ENCODE peak calls at places on chromosomes 7 and 10, in ten cellular contexts. One of them, this sample, is unnamed.

GRCh38 chr10:114543456-114543855 is 114.6 kb downstream of the ABLIM1 start:
- DNase-seq in cardiac muscle cell: no peak
- DNase-seq in GM12878: no peak
- DNase-seq in right atrium auricular region: no peak
- DNase-seq in spleen: no peak
- DNase-seq in AG04450: no peak
- DNase-seq in Panc1: no peak
- DNase-seq in SK-N-MC: no peak
- DNase-seq in foreskin keratinocyte: no peak
- DNase-seq in coronary artery: no peak
- DNase-seq in this sample: no peak

GRCh38 chr10:14659626-14660196 is 115.0 kb downstream of the FAM107B start:
- DNase-seq in GM12878: peak
- DNase-seq in foreskin keratinocyte: no peak
- DNase-seq in spleen: peak
- DNase-seq in coronary artery: no peak
- DNase-seq in right atrium auricular region: no peak
- DNase-seq in Panc1: no peak
- DNase-seq in cardiac muscle cell: no peak
- DNase-seq in AG04450: no peak
- DNase-seq in SK-N-MC: no peak
- DNase-seq in this sample: no peak

GRCh38 chr7:138125119-138125518 is 48.9 kb downstream of the AKR1D1 start:
- DNase-seq in cardiac muscle cell: peak
- DNase-seq in spleen: no peak
- DNase-seq in foreskin keratinocyte: peak
- DNase-seq in AG04450: no peak
- DNase-seq in coronary artery: no peak
- DNase-seq in GM12878: no peak
- DNase-seq in Panc1: no peak
- DNase-seq in right atrium auricular region: no peak
- DNase-seq in SK-N-MC: no peak
- DNase-seq in this sample: no peak

GRCh38 chr10:70952921-70953320 is 64.6 kb upstream of the PCBD1 start:
- DNase-seq in GM12878: no peak
- DNase-seq in foreskin keratinocyte: no peak
- DNase-seq in AG04450: no peak
- DNase-seq in SK-N-MC: no peak
- DNase-seq in Panc1: no peak
- DNase-seq in spleen: peak
- DNase-seq in coronary artery: no peak
- DNase-seq in cardiac muscle cell: no peak
- DNase-seq in right atrium auricular region: no peak
- DNase-seq in this sample: no peak

GRCh38 chr7:95440394-95441038 is 5.7 kb upstream of the PON2 start:
- DNase-seq in right atrium auricular region: no peak
- DNase-seq in SK-N-MC: no peak
- DNase-seq in foreskin keratinocyte: no peak
- DNase-seq in Panc1: no peak
- DNase-seq in cardiac muscle cell: no peak
- DNase-seq in AG04450: no peak
- DNase-seq in spleen: no peak
- DNase-seq in coronary artery: no peak
- DNase-seq in GM12878: no peak
- DNase-seq in this sample: no peak

GRCh38 chr10:36489928-36490279 is 635.5 kb upstream of the ANKRD30A start:
- DNase-seq in spleen: no peak
- DNase-seq in coronary artery: no peak
- DNase-seq in AG04450: peak
- DNase-seq in right atrium auricular region: no peak
- DNase-seq in SK-N-MC: no peak
- DNase-seq in foreskin keratinocyte: peak
- DNase-seq in cardiac muscle cell: no peak
- DNase-seq in Panc1: no peak
- DNase-seq in GM12878: no peak
- DNase-seq in this sample: no peak

GRCh38 chr7:26681819-26682418 is 182.5 kb downstream of the SKAP2 start:
- DNase-seq in coronary artery: no peak
- DNase-seq in right atrium auricular region: no peak
- DNase-seq in foreskin keratinocyte: peak
- DNase-seq in Panc1: no peak
- DNase-seq in cardiac muscle cell: peak
- DNase-seq in SK-N-MC: no peak
- DNase-seq in GM12878: no peak
- DNase-seq in spleen: no peak
- DNase-seq in AG04450: no peak
- DNase-seq in this sample: no peak

GRCh38 chr7:35596061-35596460 is 98.9 kb downstream of the HERPUD2 start:
- DNase-seq in coronary artery: no peak
- DNase-seq in AG04450: peak
- DNase-seq in SK-N-MC: no peak
- DNase-seq in cardiac muscle cell: no peak
- DNase-seq in spleen: no peak
- DNase-seq in foreskin keratinocyte: no peak
- DNase-seq in Panc1: no peak
- DNase-seq in GM12878: no peak
- DNase-seq in right atrium auricular region: no peak
- DNase-seq in this sample: no peak

GRCh38 chr10:128147669-128148068 is 21.4 kb upstream of the MKI67 start:
- DNase-seq in right atrium auricular region: no peak
- DNase-seq in AG04450: peak
- DNase-seq in SK-N-MC: peak
- DNase-seq in foreskin keratinocyte: peak
- DNase-seq in GM12878: no peak
- DNase-seq in Panc1: no peak
- DNase-seq in cardiac muscle cell: no peak
- DNase-seq in coronary artery: no peak
- DNase-seq in spleen: no peak
- DNase-seq in this sample: peak

GRCh38 chr10:37101261-37101660 is 24.1 kb upstream of the ANKRD30A start:
- DNase-seq in right atrium auricular region: no peak
- DNase-seq in GM12878: no peak
- DNase-seq in spleen: no peak
- DNase-seq in foreskin keratinocyte: no peak
- DNase-seq in Panc1: no peak
- DNase-seq in cardiac muscle cell: no peak
- DNase-seq in coronary artery: no peak
- DNase-seq in SK-N-MC: no peak
- DNase-seq in AG04450: no peak
- DNase-seq in this sample: no peak

GRCh38 chr10:72334196-72334831 is 20.4 kb downstream of the DNAJB12 start:
- DNase-seq in AG04450: no peak
- DNase-seq in spleen: peak
- DNase-seq in SK-N-MC: no peak
- DNase-seq in GM12878: no peak
- DNase-seq in cardiac muscle cell: peak
- DNase-seq in foreskin keratinocyte: no peak
- DNase-seq in right atrium auricular region: no peak
- DNase-seq in coronary artery: peak
- DNase-seq in Panc1: no peak
- DNase-seq in this sample: no peak

GRCh38 chr7:133484135-133484534 is 231.3 kb downstream of the EXOC4 start:
- DNase-seq in GM12878: no peak
- DNase-seq in foreskin keratinocyte: peak
- DNase-seq in Panc1: no peak
- DNase-seq in SK-N-MC: no peak
- DNase-seq in AG04450: no peak
- DNase-seq in right atrium auricular region: no peak
- DNase-seq in coronary artery: no peak
- DNase-seq in spleen: no peak
- DNase-seq in cardiac muscle cell: no peak
- DNase-seq in this sample: no peak

GRCh38 chr10:43199088-43199683 is 60.9 kb downstream of the CSGALNACT2 start:
- DNase-seq in right atrium auricular region: no peak
- DNase-seq in AG04450: no peak
- DNase-seq in foreskin keratinocyte: no peak
- DNase-seq in GM12878: no peak
- DNase-seq in Panc1: no peak
- DNase-seq in cardiac muscle cell: no peak
- DNase-seq in spleen: peak
- DNase-seq in SK-N-MC: no peak
- DNase-seq in coronary artery: no peak
- DNase-seq in this sample: no peak

GRCh38 chr7:2870471-2870941 is 26.4 kb upstream of the GNA12 start:
- DNase-seq in SK-N-MC: no peak
- DNase-seq in cardiac muscle cell: no peak
- DNase-seq in spleen: peak
- DNase-seq in GM12878: no peak
- DNase-seq in foreskin keratinocyte: peak
- DNase-seq in right atrium auricular region: peak
- DNase-seq in Panc1: no peak
- DNase-seq in coronary artery: no peak
- DNase-seq in AG04450: no peak
- DNase-seq in this sample: peak

GRCh38 chr10:5297466-5297865 is 67.3 kb upstream of the UCN3 start:
- DNase-seq in right atrium auricular region: peak
- DNase-seq in AG04450: no peak
- DNase-seq in GM12878: no peak
- DNase-seq in SK-N-MC: no peak
- DNase-seq in cardiac muscle cell: no peak
- DNase-seq in Panc1: no peak
- DNase-seq in coronary artery: no peak
- DNase-seq in foreskin keratinocyte: no peak
- DNase-seq in spleen: peak
- DNase-seq in this sample: no peak

DNA sequence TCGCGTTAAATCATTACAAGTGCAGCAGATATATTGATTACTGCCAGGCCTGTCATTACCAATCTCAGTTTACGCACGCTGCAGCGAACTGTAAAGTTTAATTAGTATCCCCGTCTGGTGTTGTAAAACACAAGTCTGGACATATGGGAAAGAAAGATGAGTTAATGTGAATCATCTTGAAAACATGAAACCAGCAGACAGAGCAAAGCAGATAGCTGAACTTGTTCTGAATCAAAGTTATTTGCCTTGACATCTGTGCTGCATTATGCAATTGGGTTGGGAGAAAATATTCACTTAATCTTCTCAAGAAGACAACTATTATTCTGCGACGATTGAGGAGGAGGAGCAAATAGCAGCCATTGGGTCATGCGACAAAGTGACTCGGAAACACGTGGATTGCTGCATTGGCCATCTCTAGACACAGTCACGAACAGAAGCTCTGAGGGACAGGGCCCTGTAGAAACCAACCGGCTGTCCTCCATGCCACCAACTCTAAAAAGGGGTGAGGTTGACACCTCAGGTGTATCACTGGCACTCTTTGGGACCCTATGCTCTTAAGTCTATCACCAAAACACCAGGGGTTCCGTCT is 156.3 kb upstream of the C7orf33 start:
- DNase-seq in GM12878: no peak
- DNase-seq in coronary artery: no peak
- DNase-seq in SK-N-MC: no peak
- DNase-seq in right atrium auricular region: no peak
- DNase-seq in cardiac muscle cell: no peak
- DNase-seq in Panc1: no peak
- DNase-seq in spleen: no peak
- DNase-seq in foreskin keratinocyte: peak
- DNase-seq in AG04450: no peak
- DNase-seq in this sample: peak
- H3K27ac ChIP-seq in GM12878: no peak
- H3K27ac ChIP-seq in coronary artery: no peak
- H3K27ac ChIP-seq in SK-N-MC: no peak
- H3K27ac ChIP-seq in right atrium auricular region: no peak
- H3K27ac ChIP-seq in cardiac muscle cell: no peak
- H3K27ac ChIP-seq in Panc1: no peak
- H3K27ac ChIP-seq in spleen: no peak
- H3K27ac ChIP-seq in foreskin keratinocyte: no peak
- H3K27ac ChIP-seq in AG04450: no peak
- H3K27ac ChIP-seq in this sample: no peak

GRCh38 chr7:55030314-55030713 is 11.5 kb downstream of the EGFR start:
- DNase-seq in coronary artery: no peak
- DNase-seq in Panc1: no peak
- DNase-seq in GM12878: no peak
- DNase-seq in cardiac muscle cell: no peak
- DNase-seq in AG04450: no peak
- DNase-seq in SK-N-MC: no peak
- DNase-seq in right atrium auricular region: no peak
- DNase-seq in spleen: no peak
- DNase-seq in foreskin keratinocyte: peak
- DNase-seq in this sample: no peak
- H3K27ac ChIP-seq in coronary artery: peak
- H3K27ac ChIP-seq in Panc1: peak
- H3K27ac ChIP-seq in GM12878: no peak
- H3K27ac ChIP-seq in cardiac muscle cell: no peak
- H3K27ac ChIP-seq in AG04450: no peak
- H3K27ac ChIP-seq in SK-N-MC: no peak
- H3K27ac ChIP-seq in right atrium auricular region: no peak
- H3K27ac ChIP-seq in spleen: no peak
- H3K27ac ChIP-seq in foreskin keratinocyte: no peak
- H3K27ac ChIP-seq in this sample: peak

GRCh38 chr7:158536871-158537865 is 50.5 kb downstream of the PTPRN2 start:
- DNase-seq in Panc1: no peak
- DNase-seq in right atrium auricular region: no peak
- DNase-seq in spleen: no peak
- DNase-seq in cardiac muscle cell: no peak
- DNase-seq in AG04450: no peak
- DNase-seq in foreskin keratinocyte: no peak
- DNase-seq in GM12878: no peak
- DNase-seq in SK-N-MC: no peak
- DNase-seq in coronary artery: no peak
- DNase-seq in this sample: no peak
- H3K27ac ChIP-seq in Panc1: no peak
- H3K27ac ChIP-seq in right atrium auricular region: no peak
- H3K27ac ChIP-seq in spleen: peak
- H3K27ac ChIP-seq in cardiac muscle cell: no peak
- H3K27ac ChIP-seq in AG04450: no peak
- H3K27ac ChIP-seq in foreskin keratinocyte: no peak
- H3K27ac ChIP-seq in GM12878: no peak
- H3K27ac ChIP-seq in SK-N-MC: no peak
- H3K27ac ChIP-seq in coronary artery: no peak
- H3K27ac ChIP-seq in this sample: no peak

DNA sequence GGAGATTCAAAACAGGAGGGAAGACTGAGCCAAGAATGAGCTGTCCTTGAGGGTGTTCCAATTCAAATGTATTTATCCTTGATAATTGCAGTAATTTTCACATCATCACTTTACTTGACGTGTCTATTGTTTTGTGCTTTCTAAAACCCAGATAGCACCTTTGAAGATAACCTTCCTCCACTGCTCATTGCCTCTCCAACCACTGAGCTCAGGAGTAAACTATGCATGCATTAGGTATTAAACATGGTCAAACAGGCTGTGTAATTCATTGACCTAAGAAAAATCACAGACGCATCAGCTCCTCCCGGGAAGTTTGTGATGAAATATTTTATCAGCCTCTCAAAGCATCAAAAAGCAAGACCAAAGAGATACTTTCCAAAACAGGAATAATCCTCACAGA is 712.7 kb upstream of the IGFBP3 start:
- DNase-seq in coronary artery: no peak
- DNase-seq in GM12878: no peak
- DNase-seq in SK-N-MC: no peak
- DNase-seq in spleen: no peak
- DNase-seq in right atrium auricular region: no peak
- DNase-seq in cardiac muscle cell: no peak
- DNase-seq in AG04450: no peak
- DNase-seq in foreskin keratinocyte: peak
- DNase-seq in Panc1: no peak
- DNase-seq in this sample: no peak
- H3K27ac ChIP-seq in coronary artery: no peak
- H3K27ac ChIP-seq in GM12878: no peak
- H3K27ac ChIP-seq in SK-N-MC: no peak
- H3K27ac ChIP-seq in spleen: no peak
- H3K27ac ChIP-seq in right atrium auricular region: no peak
- H3K27ac ChIP-seq in cardiac muscle cell: no peak
- H3K27ac ChIP-seq in AG04450: no peak
- H3K27ac ChIP-seq in foreskin keratinocyte: no peak
- H3K27ac ChIP-seq in Panc1: no peak
- H3K27ac ChIP-seq in this sample: no peak